ENCODE peak calls at places on chromosomes 7 and 10, in five cellular contexts. B is K562, Z is HepG2, Y is GM12878, Q is H1. G is an unnamed sample.

GRCh38 chr7:100736671-100737070 is 3.3 kb downstream of the ZAN start:
- DNase-seq in B (peak), Z (no peak), Y (no peak), Q (no peak), G (no peak)

GRCh38 chr7:47600199-47601118 is 18.5 kb upstream of the TNS3 start:
- DNase-seq in B (no peak), Z (no peak), Y (no peak), Q (no peak), G (no peak)

GRCh38 chr10:77304192-77304591 is 333.4 kb downstream of the KCNMA1 start:
- DNase-seq in B (no peak), Z (no peak), Y (no peak), Q (no peak), G (no peak)

GRCh38 chr10:101389986-101390531 is 36.1 kb downstream of the BTRC start:
- DNase-seq in B (no peak), Z (no peak), Y (no peak), Q (no peak), G (no peak)

GRCh38 chr10:44418637-44419036 is 33.7 kb upstream of the CXCL12 start:
- DNase-seq in B (no peak), Z (no peak), Y (no peak), Q (no peak), G (no peak)

GRCh38 chr7:23044581-23044980 is 30.7 kb upstream of the HYCC1 start:
- DNase-seq in B (no peak), Z (no peak), Y (no peak), Q (no peak), G (no peak)

GRCh38 chr10:81866753-81867152 is 8.2 kb upstream of the NRG3 start:
- DNase-seq in B (no peak), Z (no peak), Y (no peak), Q (no peak), G (no peak)

GRCh38 chr10:70537398-70538194 is 59.0 kb downstream of the PALD1 start:
- DNase-seq in B (peak), Z (peak), Y (no peak), Q (no peak), G (peak)

DNA sequence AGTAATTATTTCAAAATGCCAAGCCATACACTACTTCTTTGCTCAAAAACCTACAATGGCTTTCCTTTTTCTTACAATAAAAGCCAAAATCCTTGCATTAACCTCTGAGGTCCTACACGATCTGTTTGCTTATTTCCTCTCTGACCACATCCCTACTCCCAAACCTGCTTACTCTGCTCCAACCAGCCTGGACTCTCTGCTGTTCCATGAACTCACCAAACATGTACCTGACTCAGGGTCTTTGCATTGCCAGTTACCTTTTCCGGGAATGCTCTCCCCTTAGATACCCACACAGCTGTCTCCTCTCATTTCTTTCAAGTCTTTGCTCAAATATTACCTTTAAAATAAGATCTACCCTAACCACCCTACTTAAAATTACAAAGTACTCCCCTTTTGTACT is 2.3 kb downstream of the ABCB4 start:
- DNase-seq in B (no peak), Z (no peak), Y (no peak), Q (no peak), G (no peak)
- H3K4me3 ChIP-seq in B (no peak), Z (no peak), Y (no peak), Q (no peak), G (no peak)

GRCh38 chr7:107934991-107935770 is 44.2 kb downstream of the DLD start:
- DNase-seq in B (no peak), Z (no peak), Y (no peak), Q (no peak), G (peak)
- TF ChIP-seq CREB1 in B (no peak), Z (no peak), Y (no peak), Q (no peak), G (no peak)

GRCh38 chr7:135597181-135597925 is 39.6 kb downstream of the NUP205 start:
- DNase-seq in B (no peak), Z (no peak), Y (no peak), Q (no peak), G (no peak)

GRCh38 chr7:135599471-135599870 is 41.8 kb downstream of the NUP205 start:
- DNase-seq in B (no peak), Z (no peak), Y (no peak), Q (no peak), G (no peak)

GRCh38 chr7:135597926-135598305 is 40.2 kb downstream of the NUP205 start:
- DNase-seq in B (no peak), Z (no peak), Y (no peak), Q (no peak), G (no peak)

GRCh38 chr7:135602304-135602703 is 44.6 kb downstream of the NUP205 start:
- DNase-seq in B (no peak), Z (no peak), Y (no peak), Q (no peak), G (no peak)

GRCh38 chr7:135601182-135601581 is 43.5 kb downstream of the NUP205 start:
- DNase-seq in B (no peak), Z (no peak), Y (no peak), Q (no peak), G (no peak)
- H3K4me3 ChIP-seq in B (no peak), Z (no peak), Y (no peak), Q (no peak), G (no peak)

GRCh38 chr7:12317675-12318074 is 86.0 kb downstream of the VWDE start:
- DNase-seq in B (no peak), Z (no peak), Y (no peak), Q (no peak), G (no peak)

GRCh38 chr7:12314199-12314598 is 89.5 kb downstream of the VWDE start:
- DNase-seq in B (no peak), Z (no peak), Y (no peak), Q (no peak), G (no peak)

GRCh38 chr7:12315049-12315448 is 88.6 kb downstream of the VWDE start:
- DNase-seq in B (no peak), Z (no peak), Y (no peak), Q (no peak), G (no peak)

GRCh38 chr7:12320241-12320640 is 83.4 kb downstream of the VWDE start:
- DNase-seq in B (no peak), Z (no peak), Y (no peak), Q (no peak), G (no peak)

DNA sequence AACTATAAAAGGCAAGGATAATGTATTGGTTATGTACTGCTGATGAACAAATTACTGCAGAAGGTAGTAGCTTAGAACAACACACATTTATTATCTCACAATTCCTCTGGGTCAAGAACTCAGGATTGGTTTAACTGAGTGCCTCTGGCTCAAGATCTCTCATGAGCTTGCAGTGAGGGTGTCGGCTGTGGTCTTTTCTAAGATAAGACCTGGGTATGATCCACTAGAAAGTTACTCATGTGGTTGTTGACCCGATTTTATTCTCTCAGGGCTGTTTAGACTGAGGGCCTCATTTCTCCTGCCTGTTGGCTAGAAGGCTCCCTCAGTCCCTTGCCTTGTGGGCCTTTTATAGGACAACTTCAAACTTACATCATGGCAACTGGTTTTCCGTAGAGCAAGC is 86.7 kb downstream of the VWDE start:
- DNase-seq in B (no peak), Z (no peak), Y (no peak), Q (no peak), G (no peak)
- TF ChIP-seq CREB1 in B (no peak), Z (no peak), Y (no peak), Q (no peak), G (no peak)

GRCh38 chr10:88623835-88624234 is 37.3 kb downstream of the LIPJ start:
- DNase-seq in B (no peak), Z (no peak), Y (no peak), Q (no peak), G (no peak)

GRCh38 chr10:88620441-88620840 is 33.9 kb downstream of the LIPJ start:
- DNase-seq in B (no peak), Z (no peak), Y (no peak), Q (no peak), G (no peak)

GRCh38 chr10:88624840-88625239 is 38.3 kb downstream of the LIPJ start:
- DNase-seq in B (no peak), Z (no peak), Y (no peak), Q (no peak), G (no peak)
- H3K4me3 ChIP-seq in B (no peak), Z (no peak), Y (no peak), Q (no peak), G (no peak)

GRCh38 chr10:67327626-67328535 is 368.1 kb downstream of the CTNNA3 start:
- DNase-seq in B (no peak), Z (no peak), Y (no peak), Q (no peak), G (no peak)
- TF ChIP-seq CREB1 in B (no peak), Z (no peak), Y (no peak), Q (no peak), G (no peak)

GRCh38 chr7:116354546-116355422 is 144.4 kb downstream of the TES start:
- DNase-seq in B (no peak), Z (peak), Y (no peak), Q (peak), G (peak)
- H3K4me3 ChIP-seq in B (no peak), Z (no peak), Y (no peak), Q (no peak), G (no peak)

GRCh38 chr10:11320809-11321520 is 290.5 kb downstream of the USP6NL start:
- DNase-seq in B (no peak), Z (no peak), Y (no peak), Q (no peak), G (no peak)

GRCh38 chr10:11322698-11323097 is 288.8 kb downstream of the USP6NL start:
- DNase-seq in B (no peak), Z (no peak), Y (no peak), Q (no peak), G (no peak)

GRCh38 chr10:11318812-11319598 is 292.4 kb downstream of the USP6NL start:
- DNase-seq in B (no peak), Z (no peak), Y (no peak), Q (no peak), G (peak)

GRCh38 chr10:11317936-11318670 is 293.3 kb downstream of the USP6NL start:
- DNase-seq in B (no peak), Z (no peak), Y (no peak), Q (no peak), G (no peak)

GRCh38 chr10:11319990-11320602 is 291.4 kb downstream of the USP6NL start:
- DNase-seq in B (no peak), Z (no peak), Y (no peak), Q (no peak), G (no peak)
- TF ChIP-seq CREB1 in B (no peak), Z (no peak), Y (no peak), Q (no peak), G (no peak)

G was measured in GM23338.